ENCODE peak calls at places on chromosomes 6 and 20, in nine cellular contexts. A is OCI-LY7; D is cardiac muscle cell; P is upper lobe of right lung; X is GM12865; F is CD4-positive, alpha-beta memory T cell; B is AG04450; N is astrocyte of the spinal cord; Y is fibroblast of mammary gland. T is an unnamed sample.

GRCh38 chr6:91082311-91082803 is 495.5 kb upstream of the MAP3K7 start:
- DNase-seq in D (peak; percentile 59), N (peak; percentile 76), Y (peak; percentile 3), B (no peak), F (no peak), P (no peak), A (no peak), X (no peak), T (no peak)

GRCh38 chr20:49539481-49540231 is 28.3 kb downstream of the PTGIS start:
- DNase-seq in P (no peak), A (no peak), X (no peak), D (no peak), Y (no peak), N (no peak), F (no peak), B (no peak), T (no peak)

GRCh38 chr6:110255356-110255755 is 75.1 kb downstream of the CDC40 start:
- DNase-seq in N (peak; percentile 38), D (peak; percentile 54), A (peak; percentile 8), X (peak; percentile 18), P (no peak), Y (peak; percentile 26), F (no peak), B (no peak), T (no peak)

GRCh38 chr20:60224914-60225313 is 266.7 kb downstream of the CDH26 start:
- DNase-seq in P (no peak), A (peak; percentile 41), X (no peak), B (no peak), F (no peak), D (no peak), N (no peak), Y (peak; percentile 41), T (no peak)

GRCh38 chr20:45343445-45343866 is 4.8 kb downstream of the SDC4 start:
- DNase-seq in D (no peak), F (no peak), Y (no peak), A (no peak), N (no peak), P (no peak), B (no peak), X (no peak), T (peak; percentile 54)

GRCh38 chr6:137699036-137699683 is 167.9 kb upstream of the TNFAIP3 start:
- DNase-seq in D (no peak), Y (peak; percentile 45), F (no peak), A (no peak), N (no peak), X (peak; percentile 10), P (no peak), B (no peak), T (no peak)

GRCh38 chr6:135181333-135182119 is 418 bp downstream of the MYB start:
- DNase-seq in D (peak; percentile 19), N (peak; percentile 22), A (peak; percentile 44), F (peak; percentile 22), X (peak; percentile 29), P (no peak), B (no peak), Y (no peak), T (no peak)

GRCh38 chr20:39935921-39936320 is 753.1 kb downstream of the MAFB start:
- DNase-seq in D (peak; percentile 0), Y (peak; percentile 3), F (no peak), A (no peak), X (no peak), N (no peak), P (no peak), B (no peak), T (no peak)

GRCh38 chr6:131652472-131652871 is 15.4 kb downstream of the ENPP3 start:
- DNase-seq in D (no peak), A (no peak), B (no peak), X (no peak), Y (peak; percentile 42), P (no peak), N (peak; percentile 14), F (no peak), T (no peak)

GRCh38 chr6:38617856-38618255 is 21.9 kb downstream of the BTBD9 start:
- DNase-seq in F (no peak), N (peak; percentile 19), X (no peak), D (no peak), A (no peak), B (no peak), P (no peak), Y (no peak), T (no peak)

GRCh38 chr6:145031962-145032361 is 703.4 kb downstream of the EPM2A start:
- DNase-seq in D (no peak), N (no peak), B (no peak), X (no peak), P (no peak), F (no peak), Y (no peak), A (no peak), T (no peak)

GRCh38 chr6:2231438-2231837 is 14.0 kb downstream of the GMDS start:
- DNase-seq in A (no peak), D (peak; percentile 50), P (no peak), B (no peak), F (no peak), N (peak; percentile 56), Y (peak; percentile 27), X (no peak), T (no peak)

GRCh38 chr20:11445161-11445560 is 472.5 kb upstream of the BTBD3 start:
- DNase-seq in F (no peak), X (no peak), A (no peak), Y (no peak), B (no peak), D (peak; percentile 39), P (no peak), N (no peak), T (no peak)

GRCh38 chr20:48203252-48203651 is 418.0 kb upstream of the SULF2 start:
- DNase-seq in P (no peak), A (no peak), D (no peak), N (no peak), X (no peak), F (no peak), B (no peak), Y (no peak), T (no peak)

GRCh38 chr6:39079197-39079596 is 30.6 kb downstream of the GLP1R start:
- DNase-seq in A (no peak), D (no peak), Y (no peak), N (no peak), X (no peak), B (no peak), P (no peak), F (no peak), T (no peak)

GRCh38 chr6:137967689-137968467 is 100.8 kb downstream of the TNFAIP3 start:
- DNase-seq in D (peak; percentile 73), F (no peak), N (no peak), X (no peak), P (no peak), Y (peak; percentile 61), B (no peak), A (no peak), T (no peak)

GRCh38 chr6:156791261-156791850 is 14.2 kb downstream of the ARID1B start:
- DNase-seq in D (peak; percentile 81), X (peak; percentile 84), B (no peak), Y (peak; percentile 81), A (peak; percentile 80), P (no peak), F (peak; percentile 29), N (peak; percentile 37), T (no peak)

GRCh38 chr6:106186172-106186571 is 100.0 kb downstream of the PRDM1 start:
- DNase-seq in A (no peak), B (no peak), Y (no peak), P (no peak), X (no peak), N (no peak), D (no peak), F (no peak), T (no peak)
- H3K4me3 ChIP-seq in A (no peak overlapping the region), B (no peak overlapping the region), Y (no peak overlapping the region), P (no peak overlapping the region), X (no peak overlapping the region), N (no peak overlapping the region), D (no peak overlapping the region), F (no peak overlapping the region), T (no peak overlapping the region)

DNA sequence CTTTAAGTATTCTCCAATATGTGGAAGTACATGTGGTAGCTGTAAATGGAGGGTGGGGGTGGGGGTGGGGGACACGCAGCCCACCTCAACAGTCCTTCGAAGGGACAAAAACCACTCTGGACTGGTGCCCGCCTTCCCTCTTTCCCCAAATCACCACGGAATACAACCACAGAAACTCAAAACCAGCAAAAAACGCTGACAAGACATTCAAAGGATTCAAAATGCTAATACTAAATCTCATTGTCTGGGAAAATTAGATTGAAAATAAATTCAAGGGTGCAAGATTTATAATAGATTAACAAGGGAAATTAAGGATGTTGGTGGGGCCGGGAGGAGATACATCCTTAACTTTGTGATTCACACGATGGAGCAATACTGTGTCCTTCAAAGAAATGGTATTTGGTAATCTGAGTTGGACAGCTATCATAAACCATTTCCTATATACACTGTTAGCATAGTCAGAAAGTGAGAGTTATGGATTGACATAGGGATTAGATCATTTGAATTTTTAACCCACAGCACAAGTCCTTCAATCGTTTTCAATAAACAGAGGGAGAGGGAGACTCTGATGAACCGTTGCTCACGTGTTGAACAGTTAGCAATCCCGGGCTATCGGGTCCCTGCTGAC is 766 bp upstream of the TBC1D22B start:
- DNase-seq in P (no peak), X (no peak), N (no peak), F (no peak), Y (peak; percentile 80), A (no peak), D (peak; percentile 38), B (no peak), T (no peak)
- H3K4me3 ChIP-seq in P (peak overlapping the region; percentile 79), X (peak overlapping the region; percentile 85), N (peak overlapping the region; percentile 99), F (no peak overlapping the region), Y (peak overlapping the region; percentile 98), A (peak overlapping the region; percentile 97), D (no peak overlapping the region), B (peak overlapping the region; percentile 90), T (peak overlapping the region; percentile 99)

DNA sequence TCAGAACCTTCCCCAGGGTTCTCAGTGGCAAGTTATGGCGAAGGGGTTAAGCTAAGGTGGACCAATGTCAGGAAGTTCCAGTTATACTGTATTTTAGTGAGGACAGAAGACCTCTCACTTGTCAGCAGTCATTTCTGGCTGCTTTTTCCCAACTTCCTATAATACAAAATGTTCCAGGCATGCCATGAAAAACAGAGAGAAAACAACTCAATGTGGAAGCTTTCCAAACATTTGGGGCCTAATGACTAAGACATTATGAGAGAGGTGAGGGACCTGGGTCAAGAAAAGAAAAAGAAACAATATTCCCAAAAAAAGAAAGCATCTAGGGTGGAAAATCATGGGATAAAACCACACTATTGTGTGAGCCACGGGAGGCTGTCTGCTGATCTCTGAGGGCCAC is 99.9 kb upstream of the MAP3K4 start:
- DNase-seq in D (peak; percentile 0), N (no peak), Y (peak; percentile 50), X (no peak), A (no peak), F (no peak), B (no peak), P (no peak), T (no peak)
- H3K4me3 ChIP-seq in D (no peak overlapping the region), N (no peak overlapping the region), Y (no peak overlapping the region), X (no peak overlapping the region), A (no peak overlapping the region), F (no peak overlapping the region), B (no peak overlapping the region), P (no peak overlapping the region), T (no peak overlapping the region)

DNA sequence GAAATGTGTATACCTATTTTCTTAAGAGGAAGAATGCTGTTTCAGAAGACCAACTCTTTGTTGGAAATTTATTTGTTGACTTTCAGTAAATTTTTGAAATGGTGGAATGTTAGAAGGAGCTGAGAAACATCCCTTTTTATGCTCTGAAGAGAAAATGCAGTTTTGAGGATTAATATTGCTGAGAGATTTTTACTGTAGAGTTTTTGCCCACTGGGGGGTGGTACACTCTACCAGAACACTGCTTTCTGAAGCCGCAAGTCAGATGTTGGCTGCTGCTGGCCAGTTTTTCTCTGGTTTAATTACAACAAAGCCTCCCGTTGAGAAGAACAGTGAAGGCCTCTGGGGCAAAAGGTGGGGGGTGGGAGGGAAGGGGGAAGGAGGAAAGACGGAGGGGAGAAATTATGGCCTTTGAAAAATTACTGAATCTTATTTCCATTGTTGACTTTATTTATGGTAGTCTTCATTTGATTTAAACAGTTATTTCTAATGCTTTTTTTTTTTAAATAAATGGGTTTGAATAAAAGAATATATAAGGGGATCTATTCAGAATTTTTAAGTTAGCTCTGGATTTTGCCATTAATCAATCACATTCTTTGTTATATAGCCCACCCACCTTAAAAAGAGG is 3.0 kb downstream of the FLRT3 start:
- DNase-seq in A (peak; percentile 1), Y (peak; percentile 60), B (peak; percentile 15), P (no peak), X (peak; percentile 70), D (peak; percentile 30), F (no peak), N (peak; percentile 67), T (no peak)
- H3K4me3 ChIP-seq in A (no peak overlapping the region), Y (no peak overlapping the region), B (no peak overlapping the region), P (peak overlapping the region; percentile 48), X (peak overlapping the region; percentile 1), D (peak overlapping the region; percentile 43), F (no peak overlapping the region), N (no peak overlapping the region), T (peak overlapping the region; percentile 30)

T was measured in left lung.